ENCODE peak calls at places on chromosomes 11 and 22, in eight cellular contexts. One of them, this sample, is unnamed.

GRCh38 chr11:64276653-64277431 is 7.6 kb downstream of the BAD start:
- DNase-seq in WTC11: no peak
- DNase-seq in fibroblast of mammary gland: no peak
- DNase-seq in B cell: no peak
- DNase-seq in nephron progenitor cell: no peak
- DNase-seq in fibroblast of lung: no peak
- DNase-seq in heart right ventricle: no peak
- DNase-seq in upper lobe of right lung: no peak
- DNase-seq in this sample: peak; percentile 66

GRCh38 chr11:68839953-68840641 is 1.6 kb downstream of the CPT1A start:
- DNase-seq in WTC11: no peak
- DNase-seq in fibroblast of mammary gland: peak; percentile 28
- DNase-seq in B cell: no peak
- DNase-seq in nephron progenitor cell: no peak
- DNase-seq in fibroblast of lung: no peak
- DNase-seq in heart right ventricle: no peak
- DNase-seq in upper lobe of right lung: no peak
- DNase-seq in this sample: no peak

GRCh38 chr11:74806267-74806666 is 57.6 kb downstream of the RNF169 start:
- DNase-seq in WTC11: no peak
- DNase-seq in fibroblast of mammary gland: no peak
- DNase-seq in B cell: no peak
- DNase-seq in nephron progenitor cell: no peak
- DNase-seq in fibroblast of lung: no peak
- DNase-seq in heart right ventricle: no peak
- DNase-seq in upper lobe of right lung: no peak
- DNase-seq in this sample: no peak

GRCh38 chr22:23187201-23187600 is 6.9 kb downstream of the BCR start:
- DNase-seq in WTC11: no peak
- DNase-seq in fibroblast of mammary gland: no peak
- DNase-seq in B cell: no peak
- DNase-seq in nephron progenitor cell: no peak
- DNase-seq in fibroblast of lung: no peak
- DNase-seq in heart right ventricle: no peak
- DNase-seq in upper lobe of right lung: no peak
- DNase-seq in this sample: no peak

GRCh38 chr11:69664103-69664775 is 10.9 kb downstream of the LTO1 start:
- DNase-seq in WTC11: no peak
- DNase-seq in fibroblast of mammary gland: no peak
- DNase-seq in B cell: no peak
- DNase-seq in nephron progenitor cell: no peak
- DNase-seq in fibroblast of lung: no peak
- DNase-seq in heart right ventricle: no peak
- DNase-seq in upper lobe of right lung: peak; percentile 48
- DNase-seq in this sample: no peak

GRCh38 chr22:31206896-31207687 is 5.0 kb upstream of the LIMK2 start:
- DNase-seq in WTC11: no peak
- DNase-seq in fibroblast of mammary gland: no peak
- DNase-seq in B cell: no peak
- DNase-seq in nephron progenitor cell: no peak
- DNase-seq in fibroblast of lung: no peak
- DNase-seq in heart right ventricle: peak; percentile 65
- DNase-seq in upper lobe of right lung: peak; percentile 87
- DNase-seq in this sample: no peak

GRCh38 chr11:57180964-57181363 is 789 bp upstream of the LRRC55 start:
- DNase-seq in WTC11: no peak
- DNase-seq in fibroblast of mammary gland: no peak
- DNase-seq in B cell: no peak
- DNase-seq in nephron progenitor cell: no peak
- DNase-seq in fibroblast of lung: no peak
- DNase-seq in heart right ventricle: no peak
- DNase-seq in upper lobe of right lung: no peak
- DNase-seq in this sample: no peak

GRCh38 chr11:63619967-63620366 is 5.7 kb upstream of the PLAAT3 start:
- DNase-seq in WTC11: no peak
- DNase-seq in fibroblast of mammary gland: no peak
- DNase-seq in B cell: no peak
- DNase-seq in nephron progenitor cell: no peak
- DNase-seq in fibroblast of lung: no peak
- DNase-seq in heart right ventricle: no peak
- DNase-seq in upper lobe of right lung: no peak
- DNase-seq in this sample: no peak

GRCh38 chr11:20450829-20451228 is 63.3 kb downstream of the PRMT3 start:
- DNase-seq in WTC11: no peak
- DNase-seq in fibroblast of mammary gland: no peak
- DNase-seq in B cell: no peak
- DNase-seq in nephron progenitor cell: no peak
- DNase-seq in fibroblast of lung: no peak
- DNase-seq in heart right ventricle: no peak
- DNase-seq in upper lobe of right lung: no peak
- DNase-seq in this sample: no peak

GRCh38 chr11:12377106-12377823 is at the start of gene PARVA:
- DNase-seq in WTC11: peak; percentile 79
- DNase-seq in fibroblast of mammary gland: peak; percentile 69
- DNase-seq in B cell: no peak
- DNase-seq in nephron progenitor cell: peak; percentile 78
- DNase-seq in fibroblast of lung: peak; percentile 78
- DNase-seq in heart right ventricle: peak; percentile 76
- DNase-seq in upper lobe of right lung: peak; percentile 85
- DNase-seq in this sample: peak; percentile 79

GRCh38 chr11:5696210-5696609 is 6.6 kb downstream of the TRIM22 start:
- DNase-seq in WTC11: no peak
- DNase-seq in fibroblast of mammary gland: peak; percentile 16
- DNase-seq in B cell: no peak
- DNase-seq in nephron progenitor cell: no peak
- DNase-seq in fibroblast of lung: no peak
- DNase-seq in heart right ventricle: no peak
- DNase-seq in upper lobe of right lung: no peak
- DNase-seq in this sample: no peak

GRCh38 chr11:65439331-65440181 is 17.0 kb downstream of the NEAT1 start:
- DNase-seq in WTC11: no peak
- DNase-seq in fibroblast of mammary gland: peak; percentile 56
- DNase-seq in B cell: no peak
- DNase-seq in nephron progenitor cell: no peak
- DNase-seq in fibroblast of lung: peak; percentile 52
- DNase-seq in heart right ventricle: no peak
- DNase-seq in upper lobe of right lung: no peak
- DNase-seq in this sample: no peak

GRCh38 chr11:12043959-12044772 is 35.7 kb upstream of the DKK3 start:
- DNase-seq in WTC11: peak; percentile 77
- DNase-seq in fibroblast of mammary gland: peak; percentile 96
- DNase-seq in B cell: peak; percentile 57
- DNase-seq in nephron progenitor cell: peak; percentile 78
- DNase-seq in fibroblast of lung: peak; percentile 91
- DNase-seq in heart right ventricle: peak; percentile 70
- DNase-seq in upper lobe of right lung: peak; percentile 94
- DNase-seq in this sample: no peak

GRCh38 chr11:77559686-77560425 is 29.9 kb upstream of the AQP11 start:
- DNase-seq in WTC11: no peak
- DNase-seq in fibroblast of mammary gland: peak; percentile 92
- DNase-seq in B cell: no peak
- DNase-seq in nephron progenitor cell: no peak
- DNase-seq in fibroblast of lung: peak; percentile 78
- DNase-seq in heart right ventricle: no peak
- DNase-seq in upper lobe of right lung: no peak
- DNase-seq in this sample: no peak

GRCh38 chr11:44258190-44258489 is 51.8 kb downstream of the ALX4 start:
- DNase-seq in WTC11: no peak
- DNase-seq in fibroblast of mammary gland: peak; percentile 71
- DNase-seq in B cell: no peak
- DNase-seq in nephron progenitor cell: no peak
- DNase-seq in fibroblast of lung: no peak
- DNase-seq in heart right ventricle: no peak
- DNase-seq in upper lobe of right lung: no peak
- DNase-seq in this sample: no peak

GRCh38 chr11:87036756-87037449 is 831 bp upstream of the TMEM135 start:
- DNase-seq in WTC11: peak; percentile 13
- DNase-seq in fibroblast of mammary gland: no peak
- DNase-seq in B cell: no peak
- DNase-seq in nephron progenitor cell: no peak
- DNase-seq in fibroblast of lung: no peak
- DNase-seq in heart right ventricle: no peak
- DNase-seq in upper lobe of right lung: no peak
- DNase-seq in this sample: no peak

GRCh38 chr11:72243173-72243566 is 806 bp downstream of the PHOX2A start:
- DNase-seq in WTC11: no peak
- DNase-seq in fibroblast of mammary gland: no peak
- DNase-seq in B cell: peak; percentile 31
- DNase-seq in nephron progenitor cell: no peak
- DNase-seq in fibroblast of lung: no peak
- DNase-seq in heart right ventricle: no peak
- DNase-seq in upper lobe of right lung: peak; percentile 56
- DNase-seq in this sample: no peak

GRCh38 chr22:34866501-34867171 is 199.3 kb upstream of the ISX start:
- DNase-seq in WTC11: no peak
- DNase-seq in fibroblast of mammary gland: peak; percentile 52
- DNase-seq in B cell: no peak
- DNase-seq in nephron progenitor cell: no peak
- DNase-seq in fibroblast of lung: peak; percentile 6
- DNase-seq in heart right ventricle: no peak
- DNase-seq in upper lobe of right lung: no peak
- DNase-seq in this sample: no peak

GRCh38 chr11:101706015-101706414 is 122.2 kb upstream of the TRPC6 start:
- DNase-seq in WTC11: no peak
- DNase-seq in fibroblast of mammary gland: no peak
- DNase-seq in B cell: no peak
- DNase-seq in nephron progenitor cell: no peak
- DNase-seq in fibroblast of lung: peak; percentile 50
- DNase-seq in heart right ventricle: no peak
- DNase-seq in upper lobe of right lung: no peak
- DNase-seq in this sample: no peak

GRCh38 chr11:24234822-24235508 is 261.9 kb upstream of the LUZP2 start:
- DNase-seq in WTC11: no peak
- DNase-seq in fibroblast of mammary gland: peak; percentile 22
- DNase-seq in B cell: no peak
- DNase-seq in nephron progenitor cell: no peak
- DNase-seq in fibroblast of lung: peak; percentile 72
- DNase-seq in heart right ventricle: no peak
- DNase-seq in upper lobe of right lung: peak; percentile 72
- DNase-seq in this sample: no peak

GRCh38 chr11:73273246-73273890 is 1.2 kb downstream of the P2RY6 start:
- DNase-seq in WTC11: peak; percentile 2
- DNase-seq in fibroblast of mammary gland: no peak
- DNase-seq in B cell: no peak
- DNase-seq in nephron progenitor cell: no peak
- DNase-seq in fibroblast of lung: no peak
- DNase-seq in heart right ventricle: no peak
- DNase-seq in upper lobe of right lung: peak; percentile 13
- DNase-seq in this sample: no peak

GRCh38 chr11:22928207-22928917 is 68.1 kb upstream of the CCDC179 start:
- DNase-seq in WTC11: no peak
- DNase-seq in fibroblast of mammary gland: no peak
- DNase-seq in B cell: no peak
- DNase-seq in nephron progenitor cell: no peak
- DNase-seq in fibroblast of lung: no peak
- DNase-seq in heart right ventricle: no peak
- DNase-seq in upper lobe of right lung: no peak
- DNase-seq in this sample: no peak
- TF ChIP-seq CTCF in WTC11: no peak
- TF ChIP-seq CTCF in fibroblast of mammary gland: peak; percentile 6
- TF ChIP-seq CTCF in B cell: no peak
- TF ChIP-seq CTCF in nephron progenitor cell: no peak
- TF ChIP-seq CTCF in fibroblast of lung: peak; percentile 24
- TF ChIP-seq CTCF in heart right ventricle: no peak
- TF ChIP-seq CTCF in upper lobe of right lung: peak; percentile 11
- TF ChIP-seq CTCF in this sample: no peak

DNA sequence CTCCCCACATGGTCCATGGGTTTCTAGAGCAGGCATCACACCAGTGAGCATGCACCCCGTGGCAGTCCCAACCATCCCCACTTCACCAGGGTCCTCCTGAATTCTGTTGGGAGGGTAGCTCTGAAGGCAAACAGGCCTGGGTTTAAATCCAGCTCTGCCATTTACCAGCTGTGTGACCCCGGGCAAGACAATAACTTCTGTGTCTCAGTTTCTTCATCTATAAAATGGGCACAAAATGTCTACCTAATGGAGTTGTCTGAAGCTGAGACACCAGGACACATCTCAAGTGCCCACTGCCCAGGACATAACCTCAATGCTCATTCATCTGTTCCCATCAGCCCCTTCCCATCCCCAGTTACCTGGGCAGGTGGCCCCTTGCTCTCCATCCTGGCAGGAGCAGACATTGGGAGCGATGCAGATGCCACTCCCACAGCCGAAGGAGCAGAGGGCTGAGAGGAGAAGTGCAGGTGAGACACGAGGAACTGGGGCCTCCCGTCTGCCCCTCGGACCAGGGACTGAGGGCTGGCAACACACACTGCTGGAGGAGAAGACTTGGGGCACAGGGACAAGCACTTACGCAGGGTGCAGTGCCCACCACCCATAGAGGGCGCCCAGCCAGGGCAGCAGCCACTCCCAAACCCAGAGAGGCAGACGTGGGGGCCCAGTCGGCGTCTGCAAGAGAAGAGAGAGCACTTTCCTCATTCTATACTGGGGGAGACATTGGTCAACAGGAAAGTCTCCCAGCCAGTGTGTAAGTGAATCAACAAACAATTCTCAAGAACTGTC is 4.0 kb downstream of the VWCE start:
- DNase-seq in WTC11: peak; percentile 48
- DNase-seq in fibroblast of mammary gland: no peak
- DNase-seq in B cell: no peak
- DNase-seq in nephron progenitor cell: no peak
- DNase-seq in fibroblast of lung: no peak
- DNase-seq in heart right ventricle: no peak
- DNase-seq in upper lobe of right lung: no peak
- DNase-seq in this sample: no peak
- TF ChIP-seq CTCF in WTC11: no peak
- TF ChIP-seq CTCF in fibroblast of mammary gland: no peak
- TF ChIP-seq CTCF in B cell: no peak
- TF ChIP-seq CTCF in nephron progenitor cell: no peak
- TF ChIP-seq CTCF in fibroblast of lung: peak; percentile 1
- TF ChIP-seq CTCF in heart right ventricle: no peak
- TF ChIP-seq CTCF in upper lobe of right lung: no peak
- TF ChIP-seq CTCF in this sample: no peak

GRCh38 chr11:14254533-14255530 is 104.2 kb downstream of the RRAS2 start:
- DNase-seq in WTC11: no peak
- DNase-seq in fibroblast of mammary gland: no peak
- DNase-seq in B cell: no peak
- DNase-seq in nephron progenitor cell: no peak
- DNase-seq in fibroblast of lung: peak; percentile 27
- DNase-seq in heart right ventricle: no peak
- DNase-seq in upper lobe of right lung: no peak
- DNase-seq in this sample: no peak
- TF ChIP-seq CTCF in WTC11: no peak
- TF ChIP-seq CTCF in fibroblast of mammary gland: no peak
- TF ChIP-seq CTCF in B cell: no peak
- TF ChIP-seq CTCF in nephron progenitor cell: no peak
- TF ChIP-seq CTCF in fibroblast of lung: no peak
- TF ChIP-seq CTCF in heart right ventricle: no peak
- TF ChIP-seq CTCF in upper lobe of right lung: no peak
- TF ChIP-seq CTCF in this sample: no peak

DNA sequence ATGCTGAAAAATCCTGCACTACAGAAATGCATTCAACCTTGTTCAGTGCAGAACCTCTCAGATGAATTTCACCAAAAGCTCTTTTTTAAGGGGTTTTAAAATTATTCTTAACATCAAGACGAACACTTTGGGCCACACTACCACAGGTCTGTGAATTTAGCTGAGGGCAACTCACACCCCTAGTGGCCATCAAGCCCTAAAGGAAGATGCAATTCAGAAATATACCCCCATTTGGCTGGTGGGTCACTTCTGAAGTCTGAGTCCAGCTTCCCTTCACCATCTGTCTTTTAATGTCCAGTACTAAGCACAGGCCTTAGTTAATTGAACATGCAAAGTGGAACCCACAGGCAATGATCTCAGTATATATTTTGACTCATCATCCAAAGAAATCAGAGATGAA is 50.5 kb downstream of the FAM76B start:
- DNase-seq in WTC11: no peak
- DNase-seq in fibroblast of mammary gland: no peak
- DNase-seq in B cell: no peak
- DNase-seq in nephron progenitor cell: no peak
- DNase-seq in fibroblast of lung: no peak
- DNase-seq in heart right ventricle: no peak
- DNase-seq in upper lobe of right lung: no peak
- DNase-seq in this sample: no peak
- TF ChIP-seq CTCF in WTC11: no peak
- TF ChIP-seq CTCF in fibroblast of mammary gland: peak; percentile 26
- TF ChIP-seq CTCF in B cell: no peak
- TF ChIP-seq CTCF in nephron progenitor cell: no peak
- TF ChIP-seq CTCF in fibroblast of lung: no peak
- TF ChIP-seq CTCF in heart right ventricle: no peak
- TF ChIP-seq CTCF in upper lobe of right lung: no peak
- TF ChIP-seq CTCF in this sample: peak; percentile 43

This sample was measured in type B pancreatic cell.